ENCODE peak calls at places on chromosomes 3 and 15, in four cellular contexts. D is GM12878, B is IMR-90, S is K562. V is an unnamed sample.

GRCh38 chr15:51103330-51103729 is 8.6 kb upstream of the TNFAIP8L3 start:
- DNase-seq in D (no peak), B (peak; percentile 89), S (no peak), V (peak; percentile 31)

GRCh38 chr3:141686477-141687280 is 51.4 kb upstream of the RNF7 start:
- DNase-seq in D (no peak), B (peak; percentile 72), S (peak; percentile 15), V (peak; percentile 85)

GRCh38 chr3:73213906-73214305 is 152.4 kb downstream of the EBLN2 start:
- DNase-seq in D (no peak), B (no peak), S (no peak), V (no peak)

GRCh38 chr15:78914027-78914764 is 30.6 kb downstream of the CTSH start:
- DNase-seq in D (no peak), B (no peak), S (no peak), V (no peak)

GRCh38 chr3:43327184-43327950 is 41.0 kb downstream of the SNRK start:
- DNase-seq in D (no peak), B (no peak), S (no peak), V (peak; percentile 23)

GRCh38 chr3:113151475-113152031 is 59.8 kb upstream of the BOC start:
- DNase-seq in D (no peak), B (no peak), S (no peak), V (no peak)

GRCh38 chr3:12194209-12194608 is 35.5 kb upstream of the TIMP4 start:
- DNase-seq in D (peak; percentile 81), B (peak; percentile 92), S (no peak), V (peak; percentile 34)

GRCh38 chr15:45187894-45188830 is at the start of gene SHF:
- DNase-seq in D (no peak), B (peak; percentile 45), S (peak; percentile 93), V (peak; percentile 49)

GRCh38 chr3:82293867-82294266 is 532.4 kb upstream of the GBE1 start:
- DNase-seq in D (peak; percentile 57), B (no peak), S (no peak), V (no peak)

GRCh38 chr3:193844472-193844871 is 251.5 kb downstream of the OPA1 start:
- DNase-seq in D (no peak), B (no peak), S (no peak), V (no peak)

GRCh38 chr15:73859236-73859635 is 14.1 kb upstream of the TBC1D21 start:
- DNase-seq in D (no peak), B (no peak), S (no peak), V (no peak)

GRCh38 chr3:27425896-27426565 is 56.8 kb upstream of the NEK10 start:
- DNase-seq in D (no peak), B (no peak), S (no peak), V (no peak)

GRCh38 chr15:95937128-95937528 is 393.4 kb upstream of the NR2F2 start:
- DNase-seq in D (no peak), B (peak; percentile 36), S (no peak), V (peak; percentile 10)

GRCh38 chr15:88433046-88433685 is 34.0 kb downstream of the MRPL46 start:
- DNase-seq in D (no peak), B (no peak), S (no peak), V (no peak)

GRCh38 chr3:182384182-182384581 is 409.1 kb upstream of the ATP11B start:
- DNase-seq in D (no peak), B (no peak), S (no peak), V (no peak)

GRCh38 chr15:39786444-39787056 is 3.9 kb upstream of the FSIP1 start:
- DNase-seq in D (no peak), B (peak; percentile 75), S (peak; percentile 22), V (peak; percentile 71)

GRCh38 chr3:172711457-172711800 is 562 bp upstream of the NCEH1 start:
- DNase-seq in D (no peak), B (no peak), S (no peak), V (no peak)

GRCh38 chr3:44050867-44051266 is 190.8 kb upstream of the TOPAZ1 start:
- DNase-seq in D (no peak), B (no peak), S (no peak), V (no peak)

GRCh38 chr15:33195283-33195682 is 769 bp upstream of the FMN1 start:
- DNase-seq in D (no peak), B (no peak), S (no peak), V (no peak)

GRCh38 chr15:94480289-94480834 is 249.0 kb downstream of the MCTP2 start:
- DNase-seq in D (no peak), B (no peak), S (no peak), V (no peak)

GRCh38 chr15:80404057-80404718 is at the start of gene ARNT2:
- DNase-seq in D (no peak), B (peak; percentile 25), S (no peak), V (no peak)

GRCh38 chr15:66212471-66212870 is 41.1 kb downstream of the MEGF11 start:
- DNase-seq in D (no peak), B (no peak), S (no peak), V (no peak)

GRCh38 chr3:136277634-136278033 is 27.5 kb downstream of the PCCB start:
- DNase-seq in D (no peak), B (no peak), S (no peak), V (no peak)

GRCh38 chr15:58049520-58050227 is 15.8 kb downstream of the ALDH1A2 start:
- DNase-seq in D (no peak), B (no peak), S (no peak), V (no peak)

GRCh38 chr3:110743202-110743601 is 328.4 kb upstream of the NECTIN3 start:
- DNase-seq in D (no peak), B (no peak), S (no peak), V (no peak)

GRCh38 chr3:110744723-110745122 is 326.9 kb upstream of the NECTIN3 start:
- DNase-seq in D (no peak), B (no peak), S (no peak), V (no peak)

GRCh38 chr3:110738531-110738930 is 333.1 kb upstream of the NECTIN3 start:
- DNase-seq in D (no peak), B (peak; percentile 18), S (no peak), V (no peak)

GRCh38 chr3:110743984-110744383 is 327.6 kb upstream of the NECTIN3 start:
- DNase-seq in D (no peak), B (no peak), S (no peak), V (no peak)

GRCh38 chr3:110741891-110742290 is 329.7 kb upstream of the NECTIN3 start:
- DNase-seq in D (no peak), B (no peak), S (no peak), V (no peak)
- TF ChIP-seq FOS in D (no peak), B (no peak), S (no peak), V (no peak)

GRCh38 chr3:13879946-13880810 is at the start of gene WNT7A:
- DNase-seq in D (no peak), B (no peak), S (peak; percentile 77), V (no peak)
- H3K27me3 ChIP-seq in D (peaks cover 11% of the 10 kb centered on the region), B (peaks cover 40% of the 10 kb centered on the region), S (peaks cover 39% of the 10 kb centered on the region), V (peaks cover 41% of the 10 kb centered on the region)

DNA sequence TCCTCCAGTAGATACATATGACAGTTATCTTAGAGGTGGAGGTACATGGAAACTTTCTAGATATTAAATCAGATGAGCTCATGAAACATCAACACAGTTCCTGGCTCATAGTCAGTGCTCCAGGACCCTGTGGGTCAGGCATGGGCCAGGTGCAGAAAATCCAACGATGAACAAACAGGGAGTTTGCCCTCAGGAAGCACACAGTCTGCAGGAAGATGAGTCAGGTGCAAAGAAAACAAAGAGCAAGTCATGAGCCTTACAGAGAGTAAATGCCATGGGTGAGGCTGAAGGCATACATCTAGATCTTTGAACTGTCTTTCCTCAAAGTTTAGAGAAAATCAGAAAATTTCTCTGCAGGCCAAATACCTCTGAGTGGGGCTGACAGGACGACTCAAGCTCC is 184.2 kb upstream of the TPM1 start:
- DNase-seq in D (no peak), B (no peak), S (no peak), V (peak; percentile 70)
- TF ChIP-seq FOS in D (no peak), B (no peak), S (no peak), V (peak; percentile 68)

GRCh38 chr3:155744091-155744625 is 713 bp downstream of the PLCH1 start:
- DNase-seq in D (no peak), B (peak; percentile 4), S (peak; percentile 79), V (no peak)
- H3K27me3 ChIP-seq in D (peaks cover 19% of the 10 kb centered on the region), B (peaks cover 47% of the 10 kb centered on the region), S (no peaks in the 10 kb centered on the region), V (peaks cover 27% of the 10 kb centered on the region)

DNA sequence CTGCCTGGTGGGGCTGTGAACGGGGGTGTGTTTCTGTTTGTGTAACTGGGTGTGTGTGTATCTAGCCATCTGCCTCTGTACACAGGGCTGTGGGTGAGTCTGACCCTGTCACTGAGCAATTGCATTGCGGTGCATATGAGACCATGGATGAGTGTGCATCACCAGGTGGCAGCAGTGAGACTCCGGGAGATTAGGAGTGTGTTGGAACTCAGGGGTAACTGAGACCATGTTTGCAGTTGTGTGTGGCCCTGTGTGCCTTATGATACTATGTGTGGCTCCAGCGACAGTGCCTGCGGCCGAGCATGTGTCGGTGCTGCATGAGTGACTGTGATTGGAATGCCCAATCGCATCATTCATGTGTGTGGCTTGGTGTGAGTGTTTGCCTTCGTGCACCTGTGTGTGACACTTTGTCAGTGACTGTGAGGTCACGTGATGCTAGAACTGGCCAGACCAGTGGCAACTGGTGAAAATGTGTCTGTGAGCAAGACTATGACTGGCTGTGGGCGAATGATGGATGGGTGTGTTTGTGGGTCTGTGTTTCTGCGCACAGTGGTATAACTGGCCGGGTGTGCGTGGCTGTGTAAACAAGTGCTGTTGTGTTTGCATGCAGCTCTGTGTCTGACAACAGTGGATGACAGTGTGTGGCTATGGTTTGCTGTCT is 14.0 kb downstream of the VILL start:
- DNase-seq in D (no peak), B (peak; percentile 59), S (peak; percentile 54), V (peak; percentile 50)
- TF ChIP-seq FOS in D (no peak), B (no peak), S (no peak), V (no peak)

DNA sequence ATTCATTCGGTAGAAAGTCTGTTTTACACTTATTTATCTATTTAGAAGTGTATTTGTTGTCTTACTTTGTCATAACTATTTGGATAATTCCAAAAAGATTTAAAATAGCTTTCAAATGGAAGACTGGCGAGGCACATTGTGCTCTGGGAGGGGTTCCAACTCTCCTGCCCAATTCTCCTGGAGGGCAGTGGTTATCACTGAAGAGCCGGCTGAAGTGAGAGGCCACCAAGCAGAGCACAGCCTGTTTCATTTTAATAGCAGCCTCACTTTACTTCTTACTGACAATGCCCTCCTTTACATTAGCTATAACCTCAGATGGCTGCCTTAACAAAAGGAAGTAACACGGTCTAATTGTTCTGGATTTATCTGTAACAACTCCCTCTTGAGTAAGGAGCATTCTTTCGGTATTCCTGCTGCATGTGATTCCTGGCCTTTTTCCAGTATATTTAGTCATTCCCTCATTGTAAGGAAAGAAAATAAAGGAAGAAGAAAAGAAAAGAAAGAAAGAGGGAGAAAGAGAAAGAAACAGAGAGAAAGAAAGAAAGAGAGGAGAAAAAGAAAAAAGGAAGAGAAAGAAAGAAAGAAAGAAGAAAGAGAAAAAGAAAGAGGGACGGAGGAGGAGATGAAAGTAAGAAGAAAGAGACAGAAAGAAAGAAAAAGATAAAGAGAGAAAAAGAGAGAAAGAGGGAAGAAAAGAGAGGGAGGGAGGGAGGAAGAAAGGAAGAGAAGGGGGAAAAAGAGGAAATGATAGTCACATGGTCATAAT is 339.8 kb upstream of the WNT5A start:
- DNase-seq in D (no peak), B (peak; percentile 33), S (no peak), V (peak; percentile 8)
- H3K27me3 ChIP-seq in D (no peaks in the 10 kb centered on the region), B (no peaks in the 10 kb centered on the region), S (no peaks in the 10 kb centered on the region), V (no peaks in the 10 kb centered on the region)

DNA sequence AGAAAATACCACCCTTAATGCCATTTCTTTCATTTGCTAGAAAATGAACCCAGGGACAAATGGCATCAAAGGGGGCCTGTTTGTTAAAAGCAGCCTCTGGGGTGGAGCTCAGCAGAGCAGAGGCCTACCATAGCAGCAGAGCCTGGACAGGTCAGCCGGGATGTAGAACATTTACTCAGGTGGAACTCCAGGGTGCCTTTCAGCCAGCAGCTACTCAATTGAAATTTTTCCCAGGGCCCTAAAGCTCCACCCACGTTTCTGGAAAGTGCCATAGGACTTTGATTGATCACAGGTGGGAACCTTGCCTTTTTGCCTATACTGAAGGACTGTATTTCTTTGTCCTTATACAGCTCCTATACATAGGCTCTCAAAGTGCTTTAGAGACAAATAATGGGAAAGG is 74.5 kb upstream of the C15orf61 start:
- DNase-seq in D (no peak), B (no peak), S (no peak), V (no peak)
- TF ChIP-seq FOS in D (no peak), B (no peak), S (no peak), V (no peak)

GRCh38 chr3:45842851-45843625 is 1.1 kb upstream of the LZTFL1 start:
- DNase-seq in D (no peak), B (no peak), S (no peak), V (no peak)
- H3K27me3 ChIP-seq in D (no peaks in the 10 kb centered on the region), B (peaks cover 6% of the 10 kb centered on the region), S (peaks cover 4% of the 10 kb centered on the region), V (peaks cover 5% of the 10 kb centered on the region)